ENCODE peak calls at places on chromosomes 7 and 10, in six cellular contexts. Z, P, S, W, C and T are unnamed samples.

GRCh38 chr7:85186083-85186520 is 754 bp downstream of the SEMA3D start:
- ATAC-seq in Z (peak), P (no peak), S (peak), W (peak), C (peak), T (peak)

GRCh38 chr10:95384011-95384704 is 93.4 kb upstream of the PDLIM1 start:
- ATAC-seq in Z (no peak), P (peak), S (no peak), W (no peak), C (no peak), T (no peak)

GRCh38 chr7:76165106-76165972 is 36.4 kb upstream of the SRRM3 start:
- ATAC-seq in Z (no peak), P (no peak), S (no peak), W (no peak), C (no peak), T (no peak)

GRCh38 chr10:71756441-71757191 is 16.7 kb downstream of the VSIR start:
- ATAC-seq in Z (peak), P (peak), S (no peak), W (no peak), C (no peak), T (no peak)

GRCh38 chr7:44158060-44158872 is 17.1 kb upstream of the MYL7 start:
- ATAC-seq in Z (no peak), P (no peak), S (no peak), W (no peak), C (no peak), T (no peak)

GRCh38 chr7:117269417-117269816 is 53.4 kb downstream of the WNT2 start:
- ATAC-seq in Z (no peak), P (no peak), S (no peak), W (peak), C (no peak), T (no peak)

GRCh38 chr10:121678631-121679174 is 80.5 kb upstream of the FGFR2 start:
- ATAC-seq in Z (no peak), P (no peak), S (no peak), W (no peak), C (no peak), T (no peak)

GRCh38 chr7:55570218-55570873 is 2.0 kb downstream of the VOPP1 start:
- ATAC-seq in Z (peak), P (peak), S (no peak), W (no peak), C (no peak), T (peak)

GRCh38 chr10:26714816-26715487 is 17.5 kb downstream of the PDSS1 start:
- ATAC-seq in Z (no peak), P (no peak), S (no peak), W (no peak), C (peak), T (no peak)

GRCh38 chr7:80826520-80827237 is 92.2 kb downstream of the SEMA3C start:
- ATAC-seq in Z (no peak), P (no peak), S (no peak), W (peak), C (no peak), T (no peak)

GRCh38 chr10:28410420-28411135 is 107.7 kb upstream of the MPP7 start:
- ATAC-seq in Z (no peak), P (no peak), S (no peak), W (peak), C (peak), T (no peak)

GRCh38 chr10:60828489-60828852 is 50.2 kb downstream of the CDK1 start:
- ATAC-seq in Z (no peak), P (no peak), S (peak), W (peak), C (no peak), T (no peak)

GRCh38 chr7:135291809-135292253 is 58.2 kb downstream of the STRA8 start:
- ATAC-seq in Z (no peak), P (no peak), S (no peak), W (no peak), C (no peak), T (peak)

GRCh38 chr7:20279979-20280378 is 50.7 kb upstream of the ITGB8 start:
- ATAC-seq in Z (no peak), P (peak), S (no peak), W (no peak), C (no peak), T (no peak)

GRCh38 chr7:17638727-17639126 is 301.6 kb downstream of the SNX13 start:
- ATAC-seq in Z (no peak), P (no peak), S (no peak), W (no peak), C (no peak), T (no peak)

GRCh38 chr10:29204119-29204518 is 84.8 kb upstream of the LYZL1 start:
- ATAC-seq in Z (no peak), P (no peak), S (no peak), W (no peak), C (no peak), T (no peak)

GRCh38 chr7:128406147-128406985 is 3.4 kb downstream of the IMPDH1 start:
- ATAC-seq in Z (no peak), P (no peak), S (no peak), W (no peak), C (no peak), T (peak)